ENCODE peak calls at places on chromosomes 13 and 19, in seven cellular contexts. M is tibial artery, S is RWPE1, R is uterus, Y is WTC11, G is transverse colon, P is psoas muscle. W is an unnamed sample.

GRCh38 chr13:43019811-43020210 is 3.6 kb upstream of the DNAJC15 start:
- DNase-seq in Y (no peak), S (no peak), P (no peak), G (no peak), M (no peak), R (no peak), W (no peak)

GRCh38 chr19:38718747-38719543 is 25.3 kb downstream of the CAPN12 start:
- DNase-seq in R (no peak), Y (peak; percentile 67), M (peak; percentile 75), S (no peak), G (no peak), P (peak; percentile 82), W (no peak)

GRCh38 chr19:41505105-41505504 is 62.1 kb downstream of the ERICH4 start:
- DNase-seq in Y (no peak), P (no peak), S (no peak), M (no peak), R (no peak), G (no peak), W (no peak)

GRCh38 chr13:36965767-36966166 is 33.4 kb downstream of the ALG5 start:
- DNase-seq in M (no peak), G (no peak), P (no peak), Y (no peak), R (no peak), S (peak; percentile 79), W (no peak)

GRCh38 chr13:59976856-59977255 is 186.9 kb downstream of the DIAPH3 start:
- DNase-seq in P (no peak), G (no peak), M (no peak), Y (no peak), R (no peak), S (no peak), W (no peak)

GRCh38 chr13:59409211-59409610 is 754.5 kb downstream of the DIAPH3 start:
- DNase-seq in P (no peak), G (peak; percentile 13), M (no peak), S (no peak), Y (peak; percentile 18), R (no peak), W (no peak)

GRCh38 chr19:39422020-39422419 is 9.6 kb downstream of the PLEKHG2 start:
- DNase-seq in M (no peak), S (no peak), G (no peak), P (no peak), Y (no peak), R (no peak), W (no peak)

GRCh38 chr13:50224534-50224933 is 209.3 kb downstream of the KCNRG start:
- DNase-seq in S (peak; percentile 45), M (no peak), R (no peak), G (no peak), Y (no peak), P (no peak), W (no peak)

DNA sequence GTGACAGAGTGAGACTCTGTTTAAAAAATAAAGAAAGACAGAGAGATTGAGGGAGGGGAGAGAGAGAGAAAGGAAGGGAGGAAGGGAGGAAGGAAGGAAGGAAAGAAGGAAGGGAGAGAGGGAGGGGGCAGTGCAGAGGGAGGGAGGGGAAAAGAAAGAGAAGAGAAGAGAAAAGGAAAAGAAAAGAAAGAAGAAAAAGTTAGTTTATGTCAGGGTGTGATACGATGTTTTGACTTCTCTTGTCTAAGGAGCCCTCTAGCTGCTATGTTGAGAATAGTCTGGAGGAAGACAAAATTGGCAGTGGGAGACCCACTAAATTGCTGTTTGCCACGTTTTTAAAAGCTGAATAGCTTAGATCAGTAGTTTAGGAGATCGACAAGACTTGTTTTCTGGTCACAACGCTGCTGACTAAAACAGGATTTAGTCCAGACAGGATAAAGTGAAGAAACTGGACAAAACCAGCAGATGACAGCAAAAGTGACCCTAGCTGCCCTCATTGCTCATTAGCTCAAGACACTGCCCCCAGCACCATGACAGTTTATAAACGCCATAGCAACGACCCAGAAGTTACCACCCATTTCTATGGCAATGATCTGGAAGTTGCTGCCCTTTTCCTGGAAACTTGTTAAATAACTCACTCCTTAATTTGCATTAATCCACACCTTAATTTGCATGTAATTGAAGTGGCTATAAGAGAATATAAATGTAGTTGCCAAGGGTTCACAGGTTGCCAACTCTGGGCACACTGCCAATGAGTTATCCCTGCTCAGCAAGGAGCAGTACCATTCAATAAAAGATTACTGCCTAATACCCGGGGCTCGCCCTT is 11.1 kb downstream of the TEX101 start:
- DNase-seq in Y (no peak), R (no peak), M (no peak), G (peak; percentile 92), P (no peak), S (no peak), W (no peak)
- TF ChIP-seq CTCF in Y (no peak), R (no peak), M (no peak), G (peak; percentile 53), P (no peak), S (peak; percentile 17), W (no peak)

DNA sequence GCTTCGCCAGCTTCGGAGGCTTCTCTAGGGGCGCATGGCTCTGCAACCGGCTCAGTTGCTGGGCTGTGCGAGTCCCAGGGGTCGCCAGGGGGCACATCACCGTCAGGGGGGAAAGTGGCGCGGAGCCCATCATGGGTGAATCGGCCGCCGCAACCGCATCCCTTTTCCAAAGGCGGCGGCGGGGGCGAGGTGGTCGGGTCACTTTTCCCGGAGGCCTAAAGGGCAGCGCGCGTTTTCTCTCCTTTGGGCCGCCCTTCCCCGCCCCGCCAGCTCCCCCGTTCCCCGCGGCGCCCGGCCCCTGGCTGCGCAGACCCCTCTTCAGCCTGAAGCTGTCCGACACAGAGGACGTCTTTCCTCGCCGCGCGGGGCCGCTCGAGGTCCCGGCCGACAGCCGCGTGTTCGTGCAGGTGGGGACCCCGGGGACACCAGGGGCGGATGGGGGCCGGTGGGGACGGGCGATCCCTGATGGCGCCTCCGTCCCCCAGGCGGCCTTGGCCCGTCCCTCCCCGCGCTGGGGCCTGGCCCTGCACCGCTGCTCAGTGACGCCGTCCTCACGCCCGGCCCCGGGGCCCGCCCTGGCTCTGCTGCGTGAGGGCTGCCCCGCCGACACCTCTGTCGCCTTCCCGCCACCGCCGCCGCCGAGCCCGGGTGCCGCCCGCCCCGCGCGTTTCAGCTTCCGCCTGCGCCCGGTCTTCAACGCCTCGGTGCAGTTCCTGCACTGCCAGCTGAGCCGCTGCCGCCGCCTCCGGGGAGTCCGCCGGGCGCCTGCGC is 1.7 kb downstream of the TGFBR3L start:
- DNase-seq in P (peak; percentile 67), R (no peak), G (peak; percentile 50), M (no peak), S (no peak), Y (peak; percentile 60), W (no peak)
- TF ChIP-seq CTCF in P (no peak), R (no peak), G (no peak), M (no peak), S (peak; percentile 12), Y (no peak), W (no peak)

GRCh38 chr19:33375156-33375744 is 1.7 kb downstream of the CEBPG start:
- DNase-seq in G (no peak), Y (no peak), S (no peak), M (no peak), P (no peak), R (no peak), W (no peak)
- TF ChIP-seq CTCF in G (no peak), Y (no peak), S (no peak), M (no peak), P (no peak), R (no peak), W (no peak)

GRCh38 chr13:76822691-76823267 is 63.4 kb downstream of the KCTD12 start:
- DNase-seq in M (no peak), G (no peak), R (no peak), S (peak; percentile 8), P (no peak), Y (no peak), W (no peak)
- TF ChIP-seq CTCF in M (no peak), G (peak; percentile 25), R (no peak), S (no peak), P (no peak), Y (no peak), W (no peak)

W was measured in endothelial cell.